ENCODE peak calls at places on chromosomes 3 and 15, in seven cellular contexts. W, R, X, L, Q, O and H are unnamed samples. For H3K4me1, the result is how much of the 10 kb centered on the place peaks cover.

GRCh38 chr3:46517016-46517770 is 19.4 kb downstream of the RTP3 start:
- DNase-seq in W (no peak), R (peak), X (peak), L (no peak), Q (no peak), O (peak), H (no peak)

GRCh38 chr3:13178107-13178506 is 104.9 kb upstream of the IQSEC1 start:
- DNase-seq in W (peak), R (no peak), X (no peak), L (no peak), Q (no peak), O (no peak), H (no peak)

GRCh38 chr3:45683417-45684326 is 5.5 kb upstream of the SACM1L start:
- DNase-seq in W (no peak), R (no peak), X (no peak), L (no peak), Q (no peak), O (no peak), H (no peak)

GRCh38 chr3:100796556-100796955 is 87.3 kb downstream of the TFG start:
- DNase-seq in W (no peak), R (peak), X (no peak), L (peak), Q (no peak), O (no peak), H (no peak)

GRCh38 chr3:1326546-1326945 is 233.7 kb downstream of the CNTN6 start:
- DNase-seq in W (no peak), R (no peak), X (no peak), L (no peak), Q (no peak), O (no peak), H (no peak)

GRCh38 chr3:113533534-113533892 is 1.2 kb downstream of the SIDT1 start:
- DNase-seq in W (no peak), R (peak), X (no peak), L (no peak), Q (no peak), O (no peak), H (no peak)

GRCh38 chr3:143037867-143038266 is 36.5 kb downstream of the U2SURP start:
- DNase-seq in W (no peak), R (peak), X (no peak), L (no peak), Q (no peak), O (no peak), H (no peak)

GRCh38 chr15:20356444-20357138 is 185.0 kb downstream of the GOLGA6L6 start:
- DNase-seq in W (peak), R (peak), X (peak), L (no peak), Q (no peak), O (no peak), H (peak)

GRCh38 chr3:63656791-63657190 is 4.3 kb downstream of the SNTN start:
- DNase-seq in W (no peak), R (peak), X (no peak), L (no peak), Q (no peak), O (peak), H (no peak)

GRCh38 chr15:83698294-83698693 is 44.4 kb downstream of the ADAMTSL3 start:
- DNase-seq in W (peak), R (peak), X (no peak), L (no peak), Q (no peak), O (peak), H (peak)

GRCh38 chr3:99579965-99580364 is 58.4 kb upstream of the COL8A1 start:
- DNase-seq in W (no peak), R (no peak), X (no peak), L (no peak), Q (no peak), O (no peak), H (no peak)

GRCh38 chr3:112813723-112814171 is 32.9 kb downstream of the CD200R1L start:
- DNase-seq in W (no peak), R (peak), X (no peak), L (no peak), Q (no peak), O (no peak), H (peak)

GRCh38 chr15:61459785-61460707 is 230.9 kb upstream of the RORA start:
- DNase-seq in W (no peak), R (peak), X (no peak), L (no peak), Q (no peak), O (no peak), H (no peak)

GRCh38 chr15:73388256-73388781 is 19.6 kb upstream of the HCN4 start:
- DNase-seq in W (no peak), R (peak), X (peak), L (peak), Q (no peak), O (peak), H (no peak)

GRCh38 chr3:63961891-63962290 is 49.7 kb upstream of the SCAANT1 start:
- DNase-seq in W (no peak), R (peak), X (peak), L (peak), Q (no peak), O (peak), H (no peak)

GRCh38 chr15:45185069-45185779 is 2.5 kb downstream of the SHF start:
- DNase-seq in W (no peak), R (no peak), X (no peak), L (no peak), Q (no peak), O (no peak), H (no peak)

GRCh38 chr3:127697531-127698240 is 24.9 kb downstream of the ABTB1 start:
- DNase-seq in W (peak), R (peak), X (no peak), L (peak), Q (peak), O (no peak), H (peak)

GRCh38 chr3:130787422-130788068 is 40.9 kb upstream of the PIK3R4 start:
- DNase-seq in W (no peak), R (no peak), X (no peak), L (peak), Q (no peak), O (no peak), H (no peak)

GRCh38 chr3:33787328-33788009 is 11.0 kb upstream of the PDCD6IP start:
- DNase-seq in W (no peak), R (peak), X (peak), L (peak), Q (peak), O (no peak), H (peak)

GRCh38 chr3:5840091-5840490 is 652.6 kb downstream of the EDEM1 start:
- DNase-seq in W (no peak), R (no peak), X (no peak), L (no peak), Q (no peak), O (no peak), H (no peak)

GRCh38 chr3:139672884-139673283 is 4.9 kb downstream of the NMNAT3 start:
- DNase-seq in W (no peak), R (no peak), X (no peak), L (no peak), Q (no peak), O (no peak), H (no peak)

GRCh38 chr15:81280086-81280485 is 43.9 kb downstream of the STARD5 start:
- DNase-seq in W (no peak), R (no peak), X (no peak), L (no peak), Q (no peak), O (no peak), H (no peak)

GRCh38 chr15:80479191-80479590 is 75.0 kb downstream of the ARNT2 start:
- DNase-seq in W (no peak), R (no peak), X (no peak), L (no peak), Q (no peak), O (no peak), H (no peak)

GRCh38 chr15:22979069-22979698 is 984 bp downstream of the CYFIP1 start:
- DNase-seq in W (peak), R (peak), X (no peak), L (peak), Q (no peak), O (no peak), H (peak)

GRCh38 chr3:161035711-161036110 is 69.4 kb downstream of the B3GALNT1 start:
- DNase-seq in W (no peak), R (peak), X (no peak), L (no peak), Q (no peak), O (no peak), H (no peak)

GRCh38 chr3:112047264-112047663 is 12.7 kb downstream of the TMPRSS7 start:
- DNase-seq in W (no peak), R (no peak), X (no peak), L (no peak), Q (no peak), O (no peak), H (no peak)

GRCh38 chr3:34155108-34155507 is 356.7 kb downstream of the PDCD6IP start:
- DNase-seq in W (no peak), R (no peak), X (no peak), L (no peak), Q (no peak), O (no peak), H (no peak)

GRCh38 chr15:44034933-44035624 is 160.0 kb downstream of the FRMD5 start:
- DNase-seq in W (no peak), R (peak), X (no peak), L (no peak), Q (no peak), O (no peak), H (no peak)

DNA sequence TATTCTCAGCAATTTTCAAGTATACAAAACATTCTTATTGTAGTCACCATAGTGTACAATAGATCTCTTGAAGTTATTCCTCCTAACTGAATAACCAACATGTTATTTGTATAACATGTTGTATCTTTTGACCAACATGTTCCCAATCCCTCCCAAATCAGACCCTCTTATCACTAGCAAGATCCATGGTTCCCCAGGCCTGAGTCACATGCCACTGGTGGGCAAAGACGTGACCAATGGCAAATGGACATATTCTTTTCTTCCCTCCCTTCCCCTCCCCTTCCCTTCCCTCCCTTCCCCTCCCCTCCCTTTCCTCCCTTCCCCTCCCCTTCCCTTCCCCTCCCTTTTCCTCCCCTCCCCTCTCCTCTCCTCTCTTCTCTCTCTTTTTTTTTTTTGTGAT is 45.4 kb downstream of the AMOTL2 start:
- DNase-seq in W (no peak), R (no peak), X (no peak), L (no peak), Q (no peak), O (no peak), H (no peak)
- H3K4me1 ChIP-seq in W (half or more), R (half or more), X (half or more), L (under half), Q (half or more), O (half or more), H (under half)

GRCh38 chr15:78040653-78041244 is 36.8 kb downstream of the TBC1D2B start:
- DNase-seq in W (no peak), R (peak), X (no peak), L (no peak), Q (no peak), O (no peak), H (no peak)
- H3K4me1 ChIP-seq in W (under half), R (under half), X (under half), L (under half), Q (under half), O (under half), H (under half)

GRCh38 chr15:92907229-92907628 is 7.1 kb downstream of the CHD2 start:
- DNase-seq in W (no peak), R (peak), X (no peak), L (no peak), Q (no peak), O (no peak), H (no peak)
- H3K4me1 ChIP-seq in W (half or more), R (half or more), X (half or more), L (under half), Q (half or more), O (under half), H (half or more)

DNA sequence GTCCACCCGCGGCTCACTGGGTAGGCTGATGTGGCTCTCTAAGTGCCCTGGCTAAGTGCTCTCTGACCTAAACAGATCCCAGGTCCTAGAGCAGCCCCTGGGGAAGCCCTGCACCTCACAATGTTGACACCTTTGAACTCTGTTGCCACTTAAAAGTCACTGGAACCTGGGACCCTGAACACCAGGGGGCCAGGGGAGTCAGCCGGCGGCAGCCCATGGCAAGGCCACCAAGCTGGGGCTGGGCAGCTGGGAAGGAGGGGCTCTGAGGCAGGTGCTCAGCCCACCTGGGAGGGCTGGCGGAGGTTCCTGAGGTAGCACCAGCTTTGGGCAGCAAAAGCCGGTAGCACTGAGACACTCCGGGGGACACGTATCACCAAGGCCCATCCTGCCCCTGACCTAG is 129.0 kb downstream of the CHSY1 start:
- DNase-seq in W (no peak), R (no peak), X (no peak), L (no peak), Q (no peak), O (no peak), H (no peak)
- H3K4me1 ChIP-seq in W (under half), R (half or more), X (under half), L (under half), Q (under half), O (under half), H (under half)

GRCh38 chr15:25787381-25787780 is 75.7 kb downstream of the ATP10A start:
- DNase-seq in W (no peak), R (peak), X (no peak), L (no peak), Q (no peak), O (no peak), H (no peak)

GRCh38 chr15:25784876-25785642 is 78.1 kb downstream of the ATP10A start:
- DNase-seq in W (no peak), R (peak), X (no peak), L (no peak), Q (no peak), O (no peak), H (no peak)

GRCh38 chr15:25786040-25786439 is 77.1 kb downstream of the ATP10A start:
- DNase-seq in W (no peak), R (no peak), X (no peak), L (no peak), Q (no peak), O (no peak), H (no peak)

GRCh38 chr15:25784141-25784540 is 79.0 kb downstream of the ATP10A start:
- DNase-seq in W (no peak), R (peak), X (no peak), L (no peak), Q (no peak), O (no peak), H (no peak)

GRCh38 chr15:25785643-25786029 is 77.5 kb downstream of the ATP10A start:
- DNase-seq in W (no peak), R (no peak), X (no peak), L (no peak), Q (no peak), O (no peak), H (no peak)
- H3K4me1 ChIP-seq in W (half or more), R (half or more), X (under half), L (under half), Q (under half), O (under half), H (under half)

GRCh38 chr3:73601031-73601430 is 23.7 kb downstream of the PDZRN3 start:
- DNase-seq in W (no peak), R (peak), X (no peak), L (no peak), Q (no peak), O (no peak), H (no peak)

GRCh38 chr3:73601476-73601875 is 23.3 kb downstream of the PDZRN3 start:
- DNase-seq in W (no peak), R (peak), X (no peak), L (no peak), Q (no peak), O (no peak), H (no peak)

GRCh38 chr3:73603771-73604171 is 21.0 kb downstream of the PDZRN3 start:
- DNase-seq in W (no peak), R (peak), X (no peak), L (no peak), Q (no peak), O (no peak), H (no peak)

GRCh38 chr3:73600293-73600938 is 24.3 kb downstream of the PDZRN3 start:
- DNase-seq in W (no peak), R (peak), X (no peak), L (no peak), Q (no peak), O (no peak), H (peak)

DNA sequence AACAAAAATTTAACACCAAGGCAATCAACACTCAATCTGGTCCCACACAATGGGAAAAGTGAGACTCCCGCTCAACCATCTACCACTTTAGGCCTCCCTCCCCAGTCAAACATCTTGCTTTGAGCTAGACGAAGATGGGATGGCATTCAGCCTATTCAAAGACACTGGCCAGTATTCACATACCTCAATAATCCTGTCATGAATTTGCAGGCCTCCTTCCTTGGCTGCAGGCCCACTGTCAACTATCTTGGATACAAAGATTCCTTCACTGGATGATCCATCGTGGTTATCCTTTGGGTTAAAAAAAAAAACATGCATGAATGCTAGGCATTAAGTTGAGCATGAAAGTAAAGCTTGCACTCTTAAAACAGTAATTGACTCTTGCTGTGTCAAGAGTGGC is 22.6 kb downstream of the PDZRN3 start:
- DNase-seq in W (no peak), R (peak), X (no peak), L (no peak), Q (no peak), O (no peak), H (no peak)
- H3K4me1 ChIP-seq in W (half or more), R (half or more), X (under half), L (under half), Q (under half), O (under half), H (under half)